ENCODE peak calls at places on chromosomes 12 and 14, in six cellular contexts. T is H9, A is IMR-90, I is mesenchymal stem cell, X is neuronal stem cell, H is H1. C is an unnamed sample.
A peak's percentile ranks its signal among the peaks of the same experiment; 100 is the strongest.

GRCh38 chr14:86604546-86604945 is 1074.6 kb downstream of the FLRT2 start:
- DNase-seq in A (peak; percentile 61), H (no peak), X (no peak), I (no peak), T (no peak), C (no peak)

GRCh38 chr12:32273712-32274111 is 125.6 kb upstream of the FGD4 start:
- DNase-seq in A (no peak), I (no peak), H (no peak), X (peak; percentile 29), T (peak; percentile 66), C (no peak)

GRCh38 chr14:39267592-39268112 is 33.9 kb downstream of the MIA2 start:
- DNase-seq in A (no peak), I (no peak), H (no peak), T (no peak), X (no peak), C (peak; percentile 40)

GRCh38 chr14:76908834-76909233 is 82.6 kb downstream of the LRRC74A start:
- DNase-seq in I (no peak), A (no peak), H (no peak), X (no peak), T (no peak), C (no peak)

GRCh38 chr12:26651566-26652188 is 181.3 kb downstream of the ITPR2 start:
- DNase-seq in I (peak; percentile 79), H (peak; percentile 59), X (peak; percentile 56), A (peak; percentile 88), T (peak; percentile 83), C (peak; percentile 66)

GRCh38 chr12:108643941-108644742 is 10.4 kb upstream of the SELPLG start:
- DNase-seq in X (no peak), I (no peak), H (no peak), A (no peak), T (peak; percentile 23), C (no peak)

GRCh38 chr14:52351561-52352491 is 37.7 kb downstream of the PTGER2 start:
- DNase-seq in T (no peak), A (peak; percentile 41), X (no peak), I (peak; percentile 73), H (no peak), C (no peak)

GRCh38 chr14:33460119-33460518 is 490.8 kb downstream of the EGLN3 start:
- DNase-seq in X (no peak), T (no peak), A (no peak), H (no peak), I (no peak), C (peak; percentile 58)

GRCh38 chr14:61568572-61569011 is 126.7 kb upstream of the HIF1A start:
- DNase-seq in I (no peak), X (no peak), T (peak; percentile 72), H (no peak), A (no peak), C (peak; percentile 76)

GRCh38 chr12:12725086-12725955 is 8.2 kb downstream of the CDKN1B start:
- DNase-seq in X (peak; percentile 95), T (peak; percentile 91), H (no peak), A (peak; percentile 100), I (peak; percentile 99), C (peak; percentile 96)

GRCh38 chr12:123237646-123238329 is 4.6 kb downstream of the MTRFR start:
- DNase-seq in A (peak; percentile 64), T (peak; percentile 53), H (no peak), X (no peak), I (peak; percentile 68), C (peak; percentile 92)

GRCh38 chr12:46915861-46916260 is 90.1 kb upstream of the SLC38A4 start:
- DNase-seq in T (no peak), X (peak; percentile 2), A (peak; percentile 55), H (no peak), I (peak; percentile 50), C (no peak)

GRCh38 chr12:52126605-52127578 is 47.4 kb downstream of the SMIM41 start:
- DNase-seq in A (peak; percentile 39), H (no peak), X (no peak), T (no peak), I (no peak), C (no peak)

GRCh38 chr14:34857689-34858449 is 17.3 kb downstream of the BAZ1A start:
- DNase-seq in X (no peak), I (no peak), A (no peak), H (no peak), T (no peak), C (no peak)

GRCh38 chr12:27859648-27860047 is 79.6 kb upstream of the MANSC4 start:
- DNase-seq in X (no peak), I (peak; percentile 42), H (no peak), A (no peak), T (no peak), C (no peak)

GRCh38 chr12:67415473-67415872 is 146.3 kb downstream of the CAND1 start:
- DNase-seq in T (peak; percentile 51), X (no peak), I (peak; percentile 47), H (no peak), A (peak; percentile 27), C (peak; percentile 28)

GRCh38 chr12:92619730-92620684 is 82.8 kb upstream of the PLEKHG7 start:
- DNase-seq in A (no peak), H (no peak), X (no peak), I (peak; percentile 34), T (no peak), C (no peak)

GRCh38 chr12:28563926-28564325 is 373.7 kb downstream of the CCDC91 start:
- DNase-seq in I (peak; percentile 42), H (no peak), X (no peak), T (no peak), A (peak; percentile 91), C (no peak)

DNA sequence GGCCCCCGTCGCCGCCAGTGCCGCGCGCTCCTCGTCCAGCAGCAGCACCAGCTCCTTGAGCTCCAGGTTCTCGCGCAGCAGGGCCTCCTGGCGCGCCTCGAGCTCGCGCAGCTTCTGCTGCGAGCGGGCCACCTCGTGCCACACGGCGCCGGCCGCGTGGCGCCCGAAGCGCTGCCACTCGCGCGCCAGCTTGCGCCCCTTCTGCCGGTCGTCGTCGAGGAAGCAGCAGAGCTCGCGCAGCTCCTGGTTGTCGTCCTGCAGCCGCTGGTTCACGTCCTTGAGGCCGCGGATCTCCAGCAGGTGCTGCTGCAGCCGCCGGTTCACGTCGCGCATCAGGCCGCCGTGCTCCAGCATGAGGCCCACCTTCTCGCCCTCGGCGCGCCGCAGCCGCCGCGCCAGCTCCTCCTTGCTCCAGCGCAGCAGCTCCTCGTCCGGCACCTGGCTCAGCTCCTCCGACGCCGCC is 505 bp downstream of the CCDC85C start:
- DNase-seq in T (peak; percentile 56), H (no peak), X (no peak), A (peak; percentile 49), I (peak; percentile 42), C (peak; percentile 23)
- H2AFZ ChIP-seq in T (no peak overlapping the region), H (no peak overlapping the region), X (peak overlapping the region; percentile 32), A (peak overlapping the region; percentile 88), I (no peak overlapping the region), C (peak overlapping the region; percentile 4)

GRCh38 chr12:70919597-70920035 is 922 bp downstream of the PTPRR start:
- DNase-seq in X (peak; percentile 32), H (no peak), A (no peak), T (peak; percentile 75), I (peak; percentile 4), C (no peak)
- H4K91ac ChIP-seq in X (no peak overlapping the region), H (no peak overlapping the region), A (no peak overlapping the region), T (no peak overlapping the region), I (no peak overlapping the region), C (no peak overlapping the region)

GRCh38 chr12:49689236-49689635 is 18.0 kb downstream of the FMNL3 start:
- DNase-seq in I (no peak), T (no peak), X (no peak), H (no peak), A (no peak), C (no peak)
- H2AFZ ChIP-seq in I (no peak overlapping the region), T (no peak overlapping the region), X (no peak overlapping the region), H (no peak overlapping the region), A (no peak overlapping the region), C (no peak overlapping the region)

GRCh38 chr12:117860111-117860510 is 108.7 kb downstream of the KSR2 start:
- DNase-seq in A (no peak), X (no peak), H (no peak), T (no peak), I (no peak), C (no peak)
- H4K91ac ChIP-seq in A (no peak overlapping the region), X (no peak overlapping the region), H (no peak overlapping the region), T (no peak overlapping the region), I (no peak overlapping the region), C (no peak overlapping the region)